ENCODE peak calls at places on chromosome 18, in six cellular contexts. J, Q, P, D, H and C are unnamed samples.

GRCh38 chr18:46427216-46427995 is 229.6 kb downstream of the LOXHD1 start:
- DNase-seq in J (no peak), Q (no peak), P (no peak), D (no peak), H (no peak), C (no peak)

GRCh38 chr18:36441426-36441870 is 143.9 kb downstream of the FHOD3 start:
- DNase-seq in J (no peak), Q (no peak), P (no peak), D (peak), H (no peak), C (no peak)

GRCh38 chr18:78721281-78721949 is 258.2 kb upstream of the SALL3 start:
- DNase-seq in J (no peak), Q (no peak), P (no peak), D (no peak), H (no peak), C (no peak)

GRCh38 chr18:45748531-45748930 is 24.6 kb downstream of the SLC14A1 start:
- DNase-seq in J (no peak), Q (no peak), P (no peak), D (no peak), H (no peak), C (no peak)

GRCh38 chr18:50011813-50012445 is 183.0 kb downstream of the MYO5B start:
- DNase-seq in J (no peak), Q (no peak), P (no peak), D (peak), H (no peak), C (no peak)

GRCh38 chr18:55790296-55790695 is 202.3 kb upstream of the TCF4 start:
- DNase-seq in J (peak), Q (no peak), P (no peak), D (peak), H (no peak), C (peak)

GRCh38 chr18:48642503-48642902 is 103.7 kb downstream of the CTIF start:
- DNase-seq in J (no peak), Q (no peak), P (no peak), D (no peak), H (no peak), C (no peak)

GRCh38 chr18:57502624-57503023 is 67.5 kb downstream of the ONECUT2 start:
- DNase-seq in J (no peak), Q (no peak), P (no peak), D (no peak), H (no peak), C (no peak)

GRCh38 chr18:77248873-77249582 is 620 bp upstream of the GALR1 start:
- DNase-seq in J (no peak), Q (no peak), P (no peak), D (peak), H (no peak), C (no peak)